ENCODE peak calls at places on chromosomes 4 and X, in nine cellular contexts. X is GM23338, K is SK-N-SH, W is IMR-90, L is GM23248, C is PC-3, M is endothelial cell of umbilical vein, F is osteoblast, Q is HCT116. R is an unnamed sample.

GRCh38 chrX:65196758-65197371 is 220.6 kb upstream of the ZC4H2 start:
- DNase-seq in Q (no peak), F (no peak), M (no peak), L (peak; percentile 18), W (no peak), K (no peak), C (peak; percentile 44), X (peak; percentile 75), R (peak; percentile 64)

GRCh38 chr4:104447346-104447745 is 47.3 kb downstream of the CXXC4 start:
- DNase-seq in L (no peak), C (no peak), M (no peak), Q (no peak), W (no peak), K (no peak), F (no peak), X (no peak), R (no peak)

GRCh38 chrX:155768036-155768769 is 112.9 kb upstream of the VAMP7 start:
- DNase-seq in X (no peak), F (peak; percentile 57), W (peak; percentile 35), Q (no peak), L (peak; percentile 59), C (no peak), K (peak; percentile 14), M (no peak), R (no peak)

GRCh38 chr4:70705146-70705855 is 16.5 kb upstream of the RUFY3 start:
- DNase-seq in Q (no peak), C (peak; percentile 88), K (peak; percentile 91), M (peak; percentile 71), F (peak; percentile 93), X (peak; percentile 87), W (peak; percentile 46), L (peak; percentile 85), R (peak; percentile 77)

GRCh38 chr4:20084488-20084887 is 167.2 kb upstream of the SLIT2 start:
- DNase-seq in M (no peak), X (no peak), C (no peak), W (no peak), Q (no peak), K (no peak), F (no peak), L (no peak), R (no peak)

GRCh38 chr4:13535708-13536361 is 8.5 kb downstream of the NKX3-2 start:
- DNase-seq in K (peak; percentile 52), W (no peak), F (peak; percentile 87), M (no peak), Q (no peak), X (peak; percentile 70), C (no peak), L (no peak), R (no peak)

GRCh38 chr4:177759714-177760113 is 317.5 kb upstream of the AGA start:
- DNase-seq in W (no peak), K (no peak), M (no peak), X (no peak), C (no peak), L (no peak), F (no peak), Q (no peak), R (no peak)

GRCh38 chrX:46642145-46642544 is 68.6 kb downstream of the CHST7 start:
- DNase-seq in L (peak; percentile 36), M (peak; percentile 42), Q (no peak), K (peak; percentile 15), F (no peak), C (peak; percentile 34), X (peak; percentile 36), W (peak; percentile 17), R (peak; percentile 24)

GRCh38 chr4:158996669-158997074 is 106.2 kb upstream of the RAPGEF2 start:
- DNase-seq in X (no peak), Q (peak; percentile 93), C (peak; percentile 97), M (peak; percentile 90), W (peak; percentile 97), L (peak; percentile 98), K (no peak), F (peak; percentile 81), R (no peak)

GRCh38 chr4:1381944-1382541 is 24.2 kb downstream of the NKX1-1 start:
- DNase-seq in M (no peak), K (no peak), L (no peak), C (no peak), Q (no peak), F (peak; percentile 66), X (no peak), W (no peak), R (no peak)

GRCh38 chrX:68947882-68948605 is 119.2 kb downstream of the EFNB1 start:
- DNase-seq in C (no peak), W (no peak), X (no peak), L (no peak), F (no peak), K (peak; percentile 76), Q (no peak), M (no peak), R (no peak)

GRCh38 chr4:169377367-169377766 is 106.6 kb upstream of the SH3RF1 start:
- DNase-seq in W (no peak), Q (no peak), M (no peak), L (no peak), F (no peak), X (no peak), C (no peak), K (no peak), R (no peak)

GRCh38 chrX:40273356-40274050 is 175.7 kb upstream of the BCOR start:
- DNase-seq in K (peak; percentile 77), F (peak; percentile 54), M (peak; percentile 89), C (no peak), L (no peak), X (no peak), W (peak; percentile 35), Q (no peak), R (no peak)

GRCh38 chr4:124862261-124862660 is 149.7 kb upstream of the ANKRD50 start:
- DNase-seq in W (no peak), M (no peak), L (peak; percentile 43), Q (no peak), F (peak; percentile 50), K (no peak), X (no peak), C (no peak), R (no peak)

GRCh38 chr4:52172166-52172565 is 121.1 kb downstream of the SPATA18 start:
- DNase-seq in F (no peak), W (no peak), M (no peak), Q (no peak), X (peak; percentile 58), L (peak; percentile 25), C (peak; percentile 46), K (no peak), R (no peak)

GRCh38 chr4:148654131-148654530 is 211.9 kb upstream of the NR3C2 start:
- DNase-seq in K (no peak), C (no peak), Q (no peak), F (no peak), L (no peak), W (no peak), M (no peak), X (no peak), R (no peak)
- H2AFZ ChIP-seq in K (no peak overlapping the region), C (no peak overlapping the region), Q (no peak overlapping the region), F (no peak overlapping the region), L (no peak overlapping the region), W (no peak overlapping the region), M (no peak overlapping the region), X (no peak overlapping the region), R (no peak overlapping the region)

DNA sequence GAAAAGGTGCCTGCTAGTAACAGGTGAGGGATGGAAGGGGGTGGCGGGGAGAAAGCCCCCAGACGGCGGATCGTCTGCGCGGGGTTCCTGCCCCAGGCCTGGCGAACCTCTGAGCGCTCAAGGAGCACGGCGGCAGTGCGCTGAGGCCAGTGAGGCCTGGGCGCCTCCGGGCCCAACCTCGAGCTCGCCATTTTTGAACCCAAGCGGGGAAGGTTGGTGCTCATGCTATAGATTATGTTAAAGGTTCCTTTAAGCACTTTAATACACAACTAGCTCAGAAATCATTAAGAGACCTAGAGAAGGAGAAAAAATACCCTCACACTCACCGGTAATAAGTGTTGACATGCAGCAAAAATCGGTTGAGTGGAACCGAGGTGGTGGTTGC is 7.9 kb downstream of the PITX2 start:
- DNase-seq in M (no peak), W (no peak), L (no peak), F (peak; percentile 56), C (no peak), K (no peak), X (peak; percentile 45), Q (no peak), R (no peak)
- H3K4me3 ChIP-seq in M (no peak overlapping the region), W (no peak overlapping the region), L (no peak overlapping the region), F (no peak overlapping the region), C (no peak overlapping the region), K (no peak overlapping the region), X (peak overlapping the region; percentile 53), Q (no peak overlapping the region), R (no peak overlapping the region)

GRCh38 chr4:6263541-6264540 is 5.8 kb upstream of the WFS1 start:
- DNase-seq in C (peak; percentile 61), F (peak; percentile 90), L (peak; percentile 64), X (peak; percentile 68), Q (no peak), K (peak; percentile 69), M (peak; percentile 69), W (peak; percentile 63), R (peak; percentile 71)

GRCh38 chr4:6262847-6263487 is 6.7 kb upstream of the WFS1 start:
- DNase-seq in L (no peak), C (no peak), M (no peak), Q (no peak), W (no peak), K (no peak), X (no peak), F (peak; percentile 15), R (no peak)

GRCh38 chr4:6259886-6260285 is 9.8 kb upstream of the WFS1 start:
- DNase-seq in C (no peak), L (no peak), K (no peak), W (no peak), F (peak; percentile 60), X (no peak), Q (no peak), M (no peak), R (no peak)

GRCh38 chr4:6265546-6265945 is 4.1 kb upstream of the WFS1 start:
- DNase-seq in C (no peak), F (no peak), Q (no peak), L (no peak), K (no peak), X (no peak), W (no peak), M (no peak), R (no peak)

DNA sequence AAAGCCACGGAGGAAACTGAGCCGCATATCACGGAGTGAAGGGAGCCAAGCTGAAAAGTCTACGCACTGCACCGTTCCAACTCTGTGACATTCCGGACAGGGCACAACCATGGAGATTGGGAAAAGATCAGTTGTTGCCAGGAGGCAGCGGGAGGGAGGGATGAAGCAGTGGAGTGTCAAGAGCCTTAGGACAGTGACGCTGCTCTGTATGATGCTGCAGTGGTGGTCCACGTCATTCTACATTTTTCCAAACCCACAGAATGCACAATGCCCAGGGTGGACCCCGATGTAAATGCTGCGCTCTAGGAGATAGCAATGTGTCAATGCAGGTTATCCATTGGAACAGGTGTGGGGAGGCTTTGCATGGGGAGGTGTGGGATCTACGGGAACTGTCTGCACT is 7.5 kb upstream of the WFS1 start:
- DNase-seq in M (no peak), X (no peak), L (no peak), C (no peak), Q (no peak), F (peak; percentile 34), W (no peak), K (no peak), R (no peak)
- H2AFZ ChIP-seq in M (no peak overlapping the region), X (no peak overlapping the region), L (no peak overlapping the region), C (no peak overlapping the region), Q (no peak overlapping the region), F (no peak overlapping the region), W (no peak overlapping the region), K (no peak overlapping the region), R (no peak overlapping the region)

DNA sequence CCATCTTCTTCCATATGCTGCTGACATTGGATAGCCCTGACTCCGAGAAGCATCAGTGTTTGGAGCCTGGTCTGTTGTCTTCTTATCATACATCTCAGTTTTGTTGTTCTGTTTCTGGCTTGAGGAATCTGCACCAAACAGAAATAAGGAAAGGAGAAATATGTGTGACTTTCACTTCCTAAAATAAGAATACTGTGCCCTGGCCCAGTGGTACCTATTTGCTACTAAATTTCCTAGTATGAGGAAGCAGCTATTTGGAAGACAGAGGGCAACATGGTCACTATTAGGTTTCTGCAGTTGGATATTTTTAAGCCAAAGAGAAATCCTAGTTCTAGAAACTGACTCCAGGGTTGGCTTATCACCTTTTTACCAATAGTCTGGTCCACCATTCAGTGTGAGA is 16.8 kb downstream of the CT47C1 start:
- DNase-seq in L (no peak), W (no peak), X (no peak), F (no peak), K (no peak), Q (no peak), C (no peak), M (no peak), R (no peak)
- H3K4me3 ChIP-seq in L (no peak overlapping the region), W (no peak overlapping the region), X (no peak overlapping the region), F (no peak overlapping the region), K (no peak overlapping the region), Q (no peak overlapping the region), C (no peak overlapping the region), M (no peak overlapping the region), R (no peak overlapping the region)